ENCODE peak calls at places on chromosomes 7 and 10, in four cellular contexts. T is effector memory CD4-positive, alpha-beta T cell; S is aorta; R is tibial artery. Y is an unnamed sample.

GRCh38 chr10:78764436-78764835 is 304.3 kb upstream of the ZMIZ1 start:
- DNase-seq in T (no peak), S (no peak), R (peak; percentile 34), Y (no peak)

GRCh38 chr7:151435103-151435916 is 4.6 kb downstream of the CRYGN start:
- DNase-seq in T (no peak), S (no peak), R (peak; percentile 73), Y (no peak)

GRCh38 chr7:72492446-72492845 is 80.3 kb upstream of the CALN1 start:
- DNase-seq in T (no peak), S (no peak), R (no peak), Y (no peak)

GRCh38 chr7:44538798-44539668 is 2.1 kb downstream of the NPC1L1 start:
- DNase-seq in T (no peak), S (no peak), R (peak; percentile 57), Y (no peak)

GRCh38 chr7:109522585-109522984 is 952.9 kb downstream of the DNAJB9 start:
- DNase-seq in T (no peak), S (no peak), R (no peak), Y (no peak)

GRCh38 chr7:155298288-155298833 is 683 bp downstream of the INSIG1 start:
- DNase-seq in T (peak; percentile 8), S (no peak), R (no peak), Y (peak; percentile 16)

GRCh38 chr10:30984563-30985328 is 46.9 kb downstream of the ZNF438 start:
- DNase-seq in T (no peak), S (no peak), R (no peak), Y (no peak)

GRCh38 chr10:77357611-77358010 is 280.0 kb downstream of the KCNMA1 start:
- DNase-seq in T (no peak), S (no peak), R (no peak), Y (no peak)

GRCh38 chr10:29257106-29257783 is 31.6 kb upstream of the LYZL1 start:
- DNase-seq in T (no peak), S (peak; percentile 73), R (peak; percentile 94), Y (no peak)

GRCh38 chr7:50540785-50541579 is 24.2 kb downstream of the DDC start:
- DNase-seq in T (no peak), S (no peak), R (peak; percentile 43), Y (no peak)

GRCh38 chr7:15309891-15310290 is 251.9 kb downstream of the AGMO start:
- DNase-seq in T (no peak), S (no peak), R (no peak), Y (no peak)

GRCh38 chr7:131016230-131016629 is 282.2 kb upstream of the KLF14 start:
- DNase-seq in T (no peak), S (no peak), R (no peak), Y (no peak)

GRCh38 chr10:24908793-24909423 is 43.5 kb downstream of the PRTFDC1 start:
- DNase-seq in T (no peak), S (no peak), R (no peak), Y (no peak)

GRCh38 chr7:92932450-92932849 is 96.1 kb upstream of the CDK6 start:
- DNase-seq in T (no peak), S (no peak), R (no peak), Y (no peak)

GRCh38 chr7:15461576-15461975 is 100.2 kb downstream of the AGMO start:
- DNase-seq in T (no peak), S (no peak), R (no peak), Y (no peak)

GRCh38 chr7:121557034-121557892 is 161.2 kb upstream of the FAM3C start:
- DNase-seq in T (no peak), S (no peak), R (no peak), Y (no peak)

GRCh38 chr7:37109853-37110252 is 338.8 kb downstream of the ELMO1 start:
- DNase-seq in T (no peak), S (no peak), R (no peak), Y (no peak)

GRCh38 chr7:1419688-1420087 is 39.6 kb downstream of the MICALL2 start:
- DNase-seq in T (no peak), S (no peak), R (no peak), Y (no peak)

GRCh38 chr10:119029613-119030420 is at the start of gene NANOS1:
- DNase-seq in T (no peak), S (no peak), R (peak; percentile 60), Y (no peak)

GRCh38 chr7:96426027-96426426 is 104.1 kb upstream of the SLC25A13 start:
- DNase-seq in T (no peak), S (no peak), R (no peak), Y (no peak)